ENCODE peak calls at places on chromosomes 11 and 22, in five cellular contexts. T is stimulated activated CD4-positive, alpha-beta T cell treated with anti-CD3 and anti-CD28 coated beads, Interleukin-15, amount 100 ng/mL, for 1 hour; R is GM23248; C is SIG-M5; M is AG04450. W is an unnamed sample.

GRCh38 chr22:50311606-50312351 is 4.3 kb upstream of the PLXNB2 start:
- DNase-seq in R (no peak), C (no peak), T (no peak), M (no peak), W (no peak)

GRCh38 chr22:22855617-22856308 is 31.9 kb upstream of the IGLL5 start:
- DNase-seq in M (no peak), C (no peak), T (no peak), R (peak; percentile 59), W (no peak)

GRCh38 chr11:65121865-65122696 is at the start of the genes FAU and MRPL49:
- DNase-seq in T (peak; percentile 96), R (peak; percentile 99), C (peak; percentile 90), M (peak; percentile 88), W (peak; percentile 93)

GRCh38 chr11:7252683-7253213 is 1.0 kb downstream of the SYT9 start:
- DNase-seq in R (no peak), T (no peak), M (no peak), C (no peak), W (no peak)

GRCh38 chr22:35375031-35375430 is 5.9 kb upstream of the HMOX1 start:
- DNase-seq in C (no peak), M (no peak), T (no peak), R (peak; percentile 77), W (peak; percentile 7)

GRCh38 chr11:111944139-111944538 is 7.0 kb downstream of the DIXDC1 start:
- DNase-seq in T (no peak), M (peak; percentile 59), R (peak; percentile 94), C (no peak), W (no peak)

GRCh38 chr22:31281733-31282132 is 10.6 kb downstream of the PIK3IP1 start:
- DNase-seq in T (no peak), M (no peak), R (no peak), C (no peak), W (no peak)

GRCh38 chr22:44735518-44736428 is 16.6 kb upstream of the ARHGAP8 start:
- DNase-seq in R (peak; percentile 63), T (peak; percentile 60), C (no peak), M (no peak), W (no peak)

GRCh38 chr11:74086242-74086884 is 77.5 kb upstream of the UCP3 start:
- DNase-seq in R (no peak), M (no peak), T (no peak), C (no peak), W (no peak)

GRCh38 chr22:25202290-25202921 is 2.7 kb downstream of the CRYBB3 start:
- DNase-seq in T (no peak), M (peak; percentile 11), R (peak; percentile 63), C (no peak), W (no peak)

GRCh38 chr11:71502871-71503435 is 24.1 kb upstream of the KRTAP5-7 start:
- DNase-seq in M (no peak), C (no peak), T (no peak), R (no peak), W (no peak)

GRCh38 chr11:104995001-104995408 is 26.6 kb upstream of the CASP4 start:
- DNase-seq in T (no peak), R (no peak), M (no peak), C (no peak), W (no peak)

GRCh38 chr11:32829157-32829679 is 509 bp upstream of the PRRG4 start:
- DNase-seq in M (no peak), R (peak; percentile 57), T (no peak), C (no peak), W (no peak)

GRCh38 chr22:36419177-36419911 is 31.6 kb upstream of the MYH9 start:
- DNase-seq in C (no peak), M (peak; percentile 91), R (peak; percentile 52), T (no peak), W (no peak)

GRCh38 chr11:2520736-2521035 is 75.9 kb downstream of the KCNQ1 start:
- DNase-seq in R (no peak), M (no peak), C (no peak), T (no peak), W (no peak)

GRCh38 chr22:24996420-24996952 is 44.0 kb downstream of the KIAA1671 start:
- DNase-seq in R (peak; percentile 42), C (no peak), M (no peak), T (no peak), W (no peak)

GRCh38 chr11:39678996-39679395 is 1780.5 kb downstream of the LRRC4C start:
- DNase-seq in M (no peak), C (no peak), R (no peak), T (no peak), W (no peak)

GRCh38 chr11:28976012-28976800 is 868.0 kb downstream of the METTL15 start:
- DNase-seq in R (no peak), C (no peak), M (no peak), T (no peak), W (no peak)

GRCh38 chr22:30453731-30454510 is 17.9 kb downstream of the SEC14L3 start:
- DNase-seq in R (peak; percentile 15), C (no peak), M (no peak), T (no peak), W (peak; percentile 14)

GRCh38 chr11:64764753-64765152 is 5.0 kb upstream of the PYGM start:
- DNase-seq in T (no peak), M (no peak), C (no peak), R (no peak), W (no peak)

GRCh38 chr22:24066260-24066659 is 55.2 kb downstream of the CABIN1 start:
- DNase-seq in T (no peak), C (no peak), M (no peak), R (peak; percentile 52), W (no peak)

GRCh38 chr11:118339281-118340045 is 3.0 kb downstream of the CD3D start:
- DNase-seq in M (no peak), T (no peak), C (no peak), R (no peak), W (no peak)

GRCh38 chr11:43916621-43917020 is 25.8 kb upstream of the C11orf96 start:
- DNase-seq in T (no peak), M (no peak), C (no peak), R (no peak), W (no peak)

GRCh38 chr11:72430743-72431570 is 3.4 kb downstream of the CLPB start:
- DNase-seq in C (no peak), R (peak; percentile 78), T (no peak), M (peak; percentile 18), W (peak; percentile 2)

GRCh38 chr22:48071828-48072227 is 1309.4 kb downstream of the TBC1D22A start:
- DNase-seq in T (no peak), C (no peak), R (no peak), M (no peak), W (no peak)

GRCh38 chr22:24434472-24435322 is 7.3 kb downstream of the ADORA2A start:
- DNase-seq in R (peak; percentile 43), C (peak; percentile 83), T (peak; percentile 59), M (no peak), W (peak; percentile 96)

GRCh38 chr11:66914505-66914904 is 43.7 kb downstream of the PC start:
- DNase-seq in M (no peak), T (no peak), C (no peak), R (no peak), W (no peak)

GRCh38 chr11:3164540-3165151 is 464 bp downstream of the OSBPL5 start:
- DNase-seq in R (no peak), T (no peak), M (no peak), C (no peak), W (no peak)

GRCh38 chr11:15157181-15157580 is 42.5 kb downstream of the INSC start:
- DNase-seq in R (peak; percentile 94), T (no peak), M (no peak), C (no peak), W (no peak)

GRCh38 chr11:119263352-119263940 is 53.5 kb downstream of the MCAM start:
- DNase-seq in M (no peak), C (no peak), T (no peak), R (peak; percentile 26), W (no peak)

GRCh38 chr22:39013923-39014722 is at the start of gene APOBEC3C:
- DNase-seq in T (peak; percentile 49), C (peak; percentile 9), M (peak; percentile 74), R (peak; percentile 92), W (peak; percentile 60)

GRCh38 chr22:49948958-49949913 is 11.3 kb upstream of the PIM3 start:
- DNase-seq in T (no peak), R (no peak), C (no peak), M (no peak), W (no peak)

GRCh38 chr11:44300881-44301855 is 8.8 kb downstream of the ALX4 start:
- DNase-seq in T (no peak), M (no peak), C (no peak), R (no peak), W (no peak)

GRCh38 chr22:44901301-44901700 is 108.5 kb downstream of the PHF21B start:
- DNase-seq in C (no peak), M (no peak), T (no peak), R (peak; percentile 4), W (no peak)

GRCh38 chr22:29689872-29690213 is 30.0 kb upstream of the CABP7 start:
- DNase-seq in C (no peak), T (no peak), R (peak; percentile 75), M (peak; percentile 16), W (no peak)